ENCODE peak calls at places on chromosomes 16 and 17, in ten cellular contexts. O, J, B, Q, Z, Y, I, W, G and S are unnamed samples.

GRCh38 chr17:17235212-17236174 is 1.5 kb downstream of the FLCN start:
- DNase-seq in G (no peak), Q (peak; percentile 44), Z (peak; percentile 60), O (no peak), Y (no peak), I (no peak), J (no peak), W (no peak), B (no peak), S (no peak)

GRCh38 chr16:80449332-80449731 is 91.5 kb upstream of the DYNLRB2 start:
- DNase-seq in B (no peak), O (no peak), Z (no peak), W (no peak), J (no peak), Y (no peak), I (no peak), G (no peak), Q (no peak), S (no peak)

GRCh38 chr16:30747331-30747730 is 894 bp upstream of the PHKG2 start:
- DNase-seq in Y (no peak), O (no peak), J (no peak), I (no peak), Z (peak; percentile 39), B (no peak), W (no peak), Q (peak; percentile 35), G (no peak), S (no peak)

GRCh38 chr16:69762843-69763556 is 868 bp downstream of the WWP2 start:
- DNase-seq in Z (peak; percentile 61), J (no peak), B (no peak), W (peak; percentile 43), I (no peak), O (no peak), Y (peak; percentile 29), Q (peak; percentile 49), G (no peak), S (no peak)

GRCh38 chr17:14301761-14302401 is 1.0 kb downstream of the HS3ST3B1 start:
- DNase-seq in W (peak; percentile 67), O (peak; percentile 37), G (peak; percentile 47), J (no peak), Y (peak; percentile 60), Q (peak; percentile 48), I (no peak), Z (peak; percentile 47), B (peak; percentile 38), S (peak; percentile 87)

GRCh38 chr16:68246121-68246520 is 948 bp downstream of the PLA2G15 start:
- DNase-seq in Y (no peak), G (no peak), B (no peak), W (no peak), O (no peak), Z (no peak), I (no peak), J (no peak), Q (no peak), S (no peak)

GRCh38 chr16:57091990-57092785 is at the start of gene CPNE2:
- DNase-seq in Y (peak; percentile 15), I (no peak), J (peak; percentile 45), O (peak; percentile 19), Q (peak; percentile 34), W (no peak), Z (peak; percentile 83), B (peak; percentile 2), G (peak; percentile 78), S (peak; percentile 75)

GRCh38 chr17:37844158-37844976 is 79.8 kb upstream of the TBC1D3K start:
- DNase-seq in I (peak; percentile 15), B (no peak), O (no peak), Y (peak; percentile 6), J (peak; percentile 47), Q (peak; percentile 58), W (peak; percentile 25), G (peak; percentile 57), Z (peak; percentile 78), S (peak; percentile 90)

GRCh38 chr17:41324180-41325075 is 8.9 kb upstream of the KRTAP17-1 start:
- DNase-seq in I (no peak), Z (peak; percentile 76), J (peak; percentile 12), W (no peak), Y (no peak), G (no peak), B (no peak), O (no peak), Q (peak; percentile 8), S (no peak)

GRCh38 chr16:28990375-28991040 is 5.7 kb downstream of the LAT start:
- DNase-seq in W (peak; percentile 38), Y (no peak), I (no peak), G (no peak), B (peak; percentile 38), Q (no peak), J (no peak), O (no peak), Z (no peak), S (no peak)

GRCh38 chr16:50257876-50258275 is 8.5 kb upstream of the ADCY7 start:
- DNase-seq in W (no peak), G (no peak), B (no peak), Z (no peak), Q (no peak), Y (no peak), O (no peak), J (no peak), I (no peak), S (no peak)

GRCh38 chr16:50261707-50262235 is 4.6 kb upstream of the ADCY7 start:
- DNase-seq in G (no peak), Q (no peak), W (no peak), B (no peak), O (no peak), I (no peak), J (no peak), Y (no peak), Z (peak; percentile 5), S (peak; percentile 53)

GRCh38 chr16:50261160-50261706 is 5.1 kb upstream of the ADCY7 start:
- DNase-seq in Z (no peak), G (no peak), Q (no peak), J (no peak), Y (no peak), I (no peak), B (no peak), O (no peak), W (no peak), S (no peak)

GRCh38 chr16:50259334-50260205 is 6.8 kb upstream of the ADCY7 start:
- DNase-seq in B (no peak), Y (no peak), W (no peak), Q (no peak), I (no peak), G (peak; percentile 63), J (peak; percentile 57), O (no peak), Z (peak; percentile 8), S (no peak)

GRCh38 chr16:50260206-50261159 is 5.9 kb upstream of the ADCY7 start:
- DNase-seq in O (no peak), Z (peak; percentile 3), J (no peak), Y (no peak), W (no peak), I (no peak), Q (no peak), G (no peak), B (no peak), S (no peak)
- H3K27ac ChIP-seq in O (no peak overlapping the region), Z (no peak overlapping the region), J (no peak overlapping the region), Y (no peak overlapping the region), W (no peak overlapping the region), I (no peak overlapping the region), Q (no peak overlapping the region), G (peak overlapping the region; percentile 74), B (no peak overlapping the region), S (no peak overlapping the region)

DNA sequence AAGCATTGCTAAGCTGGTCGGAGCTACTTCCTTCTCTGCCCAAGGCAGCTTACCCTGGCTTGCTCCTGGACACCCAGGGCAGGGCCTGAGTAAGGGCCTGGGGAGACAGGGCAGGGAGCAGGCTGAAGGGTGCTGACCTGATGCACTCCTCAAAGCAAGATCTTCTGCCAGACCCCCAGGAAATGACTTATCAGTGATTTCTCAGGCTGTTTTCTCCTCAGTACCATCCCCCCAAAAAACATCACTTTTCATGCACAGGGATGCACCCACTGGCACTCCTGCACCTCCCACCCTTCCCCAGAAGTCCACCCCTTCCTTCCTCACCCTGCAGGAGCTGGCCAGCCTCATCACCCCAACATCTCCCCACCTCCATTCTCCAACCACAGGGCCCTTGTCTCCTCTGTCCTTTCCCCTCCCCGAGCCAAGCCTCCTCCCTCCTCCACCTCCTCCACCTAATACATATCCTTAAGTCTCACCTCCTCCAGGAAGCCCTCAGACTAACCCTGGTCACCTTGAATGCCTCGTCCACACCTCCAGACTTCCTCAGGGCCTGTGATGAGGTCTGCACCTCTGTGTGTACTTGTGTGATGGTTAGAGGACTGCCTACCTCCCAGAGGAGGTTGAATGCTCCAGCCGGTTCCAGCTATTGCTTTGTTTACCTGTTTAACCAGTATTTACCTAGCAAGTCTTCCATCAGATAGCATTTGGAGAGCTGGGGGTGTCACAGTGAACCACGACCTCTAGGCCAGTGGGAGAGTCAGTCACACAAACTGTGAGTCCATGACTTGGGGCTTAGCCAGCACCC is 1.1 kb upstream of the HBA1 start:
- DNase-seq in O (no peak), Z (no peak), W (no peak), J (no peak), Y (no peak), Q (no peak), B (no peak), I (no peak), G (no peak), S (no peak)
- H3K27me3 ChIP-seq in O (peaks cover 26% of the 10 kb centered on the region), Z (peaks cover 51% of the 10 kb centered on the region), W (peaks cover 36% of the 10 kb centered on the region), J (peaks cover 65% of the 10 kb centered on the region), Y (peaks cover 35% of the 10 kb centered on the region), Q (peaks cover 46% of the 10 kb centered on the region), B (peaks cover 45% of the 10 kb centered on the region), I (peaks cover 46% of the 10 kb centered on the region), G (peaks cover 68% of the 10 kb centered on the region), S (peaks cover 59% of the 10 kb centered on the region)

DNA sequence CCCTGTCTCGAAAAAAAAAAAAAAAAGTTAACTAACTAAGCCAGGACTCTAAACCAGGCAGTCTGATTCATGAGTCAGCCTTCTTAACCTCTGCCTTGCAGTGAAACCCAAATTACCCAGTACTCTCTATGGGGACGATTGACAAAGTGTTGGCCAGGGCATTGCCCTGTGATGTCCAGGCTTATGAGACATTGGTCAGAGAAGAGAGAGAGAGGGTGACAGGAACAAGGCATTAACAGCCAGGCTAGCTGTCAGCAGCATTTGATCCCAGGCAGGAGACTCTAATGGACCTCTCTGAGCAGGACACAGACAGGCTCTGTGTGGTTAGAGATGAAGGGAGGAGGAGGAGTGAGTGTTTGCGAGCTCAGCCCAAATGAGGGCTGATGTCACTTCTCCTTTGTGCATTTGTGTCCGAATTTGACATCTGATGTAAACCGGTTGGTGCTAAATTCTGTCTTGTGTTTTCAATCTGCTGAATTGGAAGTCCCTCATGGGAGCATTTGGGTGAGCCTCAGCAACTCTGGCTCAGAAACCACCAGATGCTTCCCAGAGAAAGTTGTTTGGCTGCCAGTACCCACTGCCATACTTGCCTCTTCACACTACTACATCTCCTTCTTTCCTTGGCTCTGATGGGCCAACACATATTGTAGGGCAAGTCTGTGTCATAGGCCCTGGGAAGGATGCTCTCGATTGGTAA is 4.3 kb upstream of the MYL4 start:
- DNase-seq in W (peak; percentile 29), G (no peak), Z (no peak), Q (peak; percentile 47), I (no peak), J (no peak), O (no peak), Y (peak; percentile 45), B (peak; percentile 36), S (no peak)
- H3K4me3 ChIP-seq in W (peak overlapping the region; percentile 45), G (no peak overlapping the region), Z (no peak overlapping the region), Q (no peak overlapping the region), I (no peak overlapping the region), J (no peak overlapping the region), O (peak overlapping the region; percentile 89), Y (peak overlapping the region; percentile 54), B (peak overlapping the region; percentile 20), S (no peak overlapping the region)

DNA sequence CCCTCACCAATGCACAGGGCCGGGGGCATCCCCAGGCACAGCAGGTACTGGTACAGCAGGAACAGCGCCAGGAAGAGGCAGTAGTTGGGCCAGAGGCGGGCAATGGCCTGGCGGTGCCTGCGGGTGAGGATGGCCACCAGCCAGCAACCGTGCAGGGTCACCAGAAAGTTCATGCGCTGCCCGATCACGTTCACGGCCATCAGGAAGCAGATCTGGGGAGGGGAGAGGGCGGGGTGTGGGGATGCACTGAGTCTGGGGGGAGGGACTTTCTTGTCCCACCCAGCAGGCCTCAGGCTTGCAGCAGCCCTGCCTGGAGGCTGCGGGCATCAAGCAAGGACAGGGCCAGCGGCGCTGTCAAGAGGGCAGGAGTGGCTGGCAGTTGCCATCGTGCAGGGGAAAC is 25.4 kb downstream of the CTU2 start:
- DNase-seq in J (no peak), Q (no peak), B (no peak), O (no peak), I (no peak), Z (peak; percentile 46), G (no peak), W (no peak), Y (no peak), S (no peak)
- H3K27ac ChIP-seq in J (no peak overlapping the region), Q (no peak overlapping the region), B (peak overlapping the region; percentile 37), O (no peak overlapping the region), I (no peak overlapping the region), Z (no peak overlapping the region), G (no peak overlapping the region), W (no peak overlapping the region), Y (no peak overlapping the region), S (no peak overlapping the region)